ENCODE peak calls at places on chromosomes 6 and 20, in four cellular contexts. One of them, this sample, is unnamed. For H3K9me3, the result is how much of the 10 kb centered on the place peaks cover.

GRCh38 chr6:163970846-163971564 is 556.5 kb downstream of the QKI start:
- DNase-seq in AG04450: no peak
- DNase-seq in CD8-positive, alpha-beta memory T cell: no peak
- DNase-seq in cardiac muscle cell: no peak
- DNase-seq in this sample: no peak

GRCh38 chr6:24330137-24330732 is 27.6 kb downstream of the DCDC2 start:
- DNase-seq in AG04450: no peak
- DNase-seq in CD8-positive, alpha-beta memory T cell: no peak
- DNase-seq in cardiac muscle cell: no peak
- DNase-seq in this sample: no peak

GRCh38 chr6:28943557-28944411 is 20.0 kb upstream of the TRIM27 start:
- DNase-seq in AG04450: peak
- DNase-seq in CD8-positive, alpha-beta memory T cell: peak
- DNase-seq in cardiac muscle cell: peak
- DNase-seq in this sample: no peak

GRCh38 chr6:139846538-139847321 is 472.3 kb upstream of the CITED2 start:
- DNase-seq in cardiac muscle cell: peak
- DNase-seq in CD8-positive, alpha-beta memory T cell: no peak
- DNase-seq in AG04450: no peak
- DNase-seq in this sample: no peak

GRCh38 chr6:146892613-146893401 is 294.0 kb downstream of the ADGB start:
- DNase-seq in AG04450: peak
- DNase-seq in CD8-positive, alpha-beta memory T cell: no peak
- DNase-seq in cardiac muscle cell: no peak
- DNase-seq in this sample: no peak

GRCh38 chr6:74573613-74574012 is 632.2 kb downstream of the COL12A1 start:
- DNase-seq in CD8-positive, alpha-beta memory T cell: no peak
- DNase-seq in AG04450: no peak
- DNase-seq in cardiac muscle cell: no peak
- DNase-seq in this sample: no peak

GRCh38 chr6:111260570-111261298 is 173.4 kb downstream of the SLC16A10 start:
- DNase-seq in CD8-positive, alpha-beta memory T cell: no peak
- DNase-seq in cardiac muscle cell: no peak
- DNase-seq in AG04450: no peak
- DNase-seq in this sample: no peak

GRCh38 chr6:28474441-28475219 is 31.3 kb upstream of the ZSCAN23 start:
- DNase-seq in cardiac muscle cell: peak
- DNase-seq in AG04450: peak
- DNase-seq in CD8-positive, alpha-beta memory T cell: no peak
- DNase-seq in this sample: no peak

GRCh38 chr6:150719099-150719767 is 119.5 kb downstream of the PLEKHG1 start:
- DNase-seq in CD8-positive, alpha-beta memory T cell: no peak
- DNase-seq in cardiac muscle cell: no peak
- DNase-seq in AG04450: no peak
- DNase-seq in this sample: no peak

GRCh38 chr6:133339543-133340384 is 98.6 kb downstream of the EYA4 start:
- DNase-seq in AG04450: no peak
- DNase-seq in cardiac muscle cell: no peak
- DNase-seq in CD8-positive, alpha-beta memory T cell: no peak
- DNase-seq in this sample: no peak

GRCh38 chr6:84618836-84619235 is 145.6 kb downstream of the TBX18 start:
- DNase-seq in cardiac muscle cell: peak
- DNase-seq in CD8-positive, alpha-beta memory T cell: no peak
- DNase-seq in AG04450: peak
- DNase-seq in this sample: no peak

GRCh38 chr20:4898282-4898681 is 103.0 kb downstream of the SLC23A2 start:
- DNase-seq in AG04450: peak
- DNase-seq in CD8-positive, alpha-beta memory T cell: no peak
- DNase-seq in cardiac muscle cell: no peak
- DNase-seq in this sample: no peak

GRCh38 chr6:110875548-110876169 is 1.1 kb downstream of the AMD1 start:
- DNase-seq in CD8-positive, alpha-beta memory T cell: peak
- DNase-seq in cardiac muscle cell: peak
- DNase-seq in AG04450: no peak
- DNase-seq in this sample: peak

GRCh38 chr20:25089096-25089495 is 7.2 kb upstream of the VSX1 start:
- DNase-seq in cardiac muscle cell: no peak
- DNase-seq in AG04450: no peak
- DNase-seq in CD8-positive, alpha-beta memory T cell: no peak
- DNase-seq in this sample: no peak

GRCh38 chr6:2823104-2823850 is 18.4 kb downstream of the SERPINB1 start:
- DNase-seq in CD8-positive, alpha-beta memory T cell: no peak
- DNase-seq in AG04450: no peak
- DNase-seq in cardiac muscle cell: no peak
- DNase-seq in this sample: no peak

GRCh38 chr6:42021847-42022754 is 28.2 kb upstream of the TAF8 start:
- DNase-seq in AG04450: no peak
- DNase-seq in CD8-positive, alpha-beta memory T cell: peak
- DNase-seq in cardiac muscle cell: no peak
- DNase-seq in this sample: peak

GRCh38 chr20:56257604-56258003 is 9.1 kb downstream of the MC3R start:
- DNase-seq in AG04450: no peak
- DNase-seq in CD8-positive, alpha-beta memory T cell: no peak
- DNase-seq in cardiac muscle cell: no peak
- DNase-seq in this sample: no peak
- H3K9me3 ChIP-seq in AG04450: under half
- H3K9me3 ChIP-seq in CD8-positive, alpha-beta memory T cell: under half
- H3K9me3 ChIP-seq in cardiac muscle cell: under half
- H3K9me3 ChIP-seq in this sample: under half

GRCh38 chr20:56205350-56205749 is 43.2 kb upstream of the MC3R start:
- DNase-seq in cardiac muscle cell: no peak
- DNase-seq in AG04450: no peak
- DNase-seq in CD8-positive, alpha-beta memory T cell: no peak
- DNase-seq in this sample: no peak

GRCh38 chr20:56202493-56203077 is 45.9 kb upstream of the MC3R start:
- DNase-seq in cardiac muscle cell: no peak
- DNase-seq in CD8-positive, alpha-beta memory T cell: no peak
- DNase-seq in AG04450: no peak
- DNase-seq in this sample: no peak

GRCh38 chr20:56200456-56200855 is 48.1 kb upstream of the MC3R start:
- DNase-seq in AG04450: no peak
- DNase-seq in CD8-positive, alpha-beta memory T cell: no peak
- DNase-seq in cardiac muscle cell: no peak
- DNase-seq in this sample: no peak

GRCh38 chr20:56207656-56208055 is 40.9 kb upstream of the MC3R start:
- DNase-seq in CD8-positive, alpha-beta memory T cell: no peak
- DNase-seq in cardiac muscle cell: no peak
- DNase-seq in AG04450: no peak
- DNase-seq in this sample: no peak

DNA sequence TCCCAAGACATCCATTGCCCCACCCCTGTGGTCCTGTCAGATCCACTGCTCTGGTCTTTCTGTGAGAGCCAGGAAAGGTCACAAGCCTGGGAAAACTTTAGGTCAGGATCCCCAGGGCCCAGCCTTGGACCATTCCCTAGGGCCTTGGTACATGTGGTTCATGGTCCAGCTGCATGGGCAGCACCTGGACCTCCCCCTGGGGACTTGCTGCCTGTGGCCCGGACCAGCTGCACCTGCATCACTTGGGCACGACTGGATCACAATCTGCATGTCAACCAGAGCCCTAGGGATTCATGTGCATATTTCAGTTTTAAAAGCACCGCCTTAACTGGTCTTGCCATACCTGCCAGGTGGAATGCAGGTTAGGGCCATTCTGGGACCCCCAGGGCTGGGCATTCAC is 44.3 kb upstream of the MC3R start:
- DNase-seq in cardiac muscle cell: no peak
- DNase-seq in CD8-positive, alpha-beta memory T cell: no peak
- DNase-seq in AG04450: no peak
- DNase-seq in this sample: no peak
- H3K9me3 ChIP-seq in cardiac muscle cell: under half
- H3K9me3 ChIP-seq in CD8-positive, alpha-beta memory T cell: under half
- H3K9me3 ChIP-seq in AG04450: under half
- H3K9me3 ChIP-seq in this sample: under half

DNA sequence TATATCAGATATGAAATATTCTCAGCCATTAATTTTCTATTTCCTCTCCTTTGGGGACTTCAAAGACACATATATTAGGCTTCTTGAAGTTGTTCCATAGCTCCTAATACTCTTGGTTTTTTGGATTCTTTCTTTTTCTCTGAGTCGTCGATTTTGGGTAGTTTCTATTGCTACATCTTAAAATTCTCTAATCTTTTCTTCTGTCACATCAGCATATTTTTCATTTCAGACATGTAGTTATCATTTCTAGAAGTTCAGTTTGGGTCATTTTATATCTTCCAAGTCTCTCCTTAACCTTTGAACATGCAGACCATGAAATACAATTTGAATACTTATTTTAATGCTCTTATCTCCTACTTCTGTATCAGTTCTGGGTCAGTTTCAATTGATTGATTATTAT is 38.9 kb upstream of the SCRT2 start:
- DNase-seq in cardiac muscle cell: no peak
- DNase-seq in CD8-positive, alpha-beta memory T cell: no peak
- DNase-seq in AG04450: no peak
- DNase-seq in this sample: no peak
- H3K9me3 ChIP-seq in cardiac muscle cell: under half
- H3K9me3 ChIP-seq in CD8-positive, alpha-beta memory T cell: under half
- H3K9me3 ChIP-seq in AG04450: under half
- H3K9me3 ChIP-seq in this sample: under half

GRCh38 chr6:27297484-27297856 is 14.6 kb downstream of the POM121L2 start:
- DNase-seq in cardiac muscle cell: no peak
- DNase-seq in CD8-positive, alpha-beta memory T cell: no peak
- DNase-seq in AG04450: no peak
- DNase-seq in this sample: no peak

GRCh38 chr6:27295301-27296079 is 16.6 kb downstream of the POM121L2 start:
- DNase-seq in CD8-positive, alpha-beta memory T cell: no peak
- DNase-seq in cardiac muscle cell: peak
- DNase-seq in AG04450: peak
- DNase-seq in this sample: no peak

GRCh38 chr6:27294409-27294808 is 17.7 kb downstream of the POM121L2 start:
- DNase-seq in AG04450: no peak
- DNase-seq in cardiac muscle cell: no peak
- DNase-seq in CD8-positive, alpha-beta memory T cell: no peak
- DNase-seq in this sample: no peak

GRCh38 chr6:27296106-27296783 is 15.8 kb downstream of the POM121L2 start:
- DNase-seq in AG04450: no peak
- DNase-seq in CD8-positive, alpha-beta memory T cell: no peak
- DNase-seq in cardiac muscle cell: peak
- DNase-seq in this sample: no peak

DNA sequence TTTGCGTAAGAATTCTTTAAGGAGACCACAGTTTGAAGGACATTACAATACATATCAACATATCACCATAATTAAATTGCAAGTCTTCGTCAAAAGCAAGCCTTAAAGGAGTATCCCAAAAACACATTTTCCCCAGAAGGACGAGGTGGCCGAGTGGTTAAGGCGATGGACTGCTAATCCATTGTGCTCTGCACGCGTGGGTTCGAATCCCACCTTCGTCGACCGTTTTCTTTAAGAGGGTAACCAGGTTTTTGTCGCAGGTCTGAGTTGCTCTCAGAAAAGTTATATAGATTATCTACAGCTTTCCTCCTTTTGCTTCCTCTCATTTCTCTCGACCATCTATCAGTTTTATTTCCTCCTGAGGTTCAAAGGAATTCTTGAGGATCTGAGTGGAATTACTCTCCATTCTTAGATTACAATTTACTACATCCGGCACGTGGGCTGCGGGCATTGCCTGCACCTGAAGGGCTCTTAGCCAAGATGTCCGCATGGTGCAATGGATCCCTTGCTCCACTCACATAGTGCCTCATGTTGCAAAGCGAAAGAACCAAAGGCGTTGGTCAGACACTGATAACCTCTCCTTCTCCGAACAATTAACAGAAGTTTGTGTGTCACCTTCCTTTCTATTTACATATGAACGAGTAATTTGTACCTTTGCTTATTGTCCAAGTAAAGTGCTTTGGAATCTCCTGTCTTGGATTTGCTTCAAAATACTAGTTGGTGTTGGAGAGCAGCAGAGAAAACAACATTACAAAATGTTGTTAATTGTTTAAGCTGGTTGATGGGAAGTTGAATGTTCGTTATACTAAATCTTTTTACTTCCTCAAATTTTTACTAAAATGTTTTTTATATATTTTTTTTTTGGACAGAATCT is 14.0 kb downstream of the POM121L2 start:
- DNase-seq in CD8-positive, alpha-beta memory T cell: no peak
- DNase-seq in AG04450: no peak
- DNase-seq in cardiac muscle cell: no peak
- DNase-seq in this sample: no peak
- H3K9me3 ChIP-seq in CD8-positive, alpha-beta memory T cell: under half
- H3K9me3 ChIP-seq in AG04450: under half
- H3K9me3 ChIP-seq in cardiac muscle cell: under half
- H3K9me3 ChIP-seq in this sample: under half